ENCODE peak calls at places on chromosomes 5 and 9, in eight cellular contexts. Z, L, K, J, A, O, P and U are unnamed samples.

GRCh38 chr9:79684711-79685575 is 113.2 kb downstream of the TLE4 start:
- DNase-seq in K (peak), Z (peak), L (no peak), P (no peak), A (no peak), O (no peak), J (no peak), U (no peak)

GRCh38 chr5:42547146-42547545 is 123.9 kb downstream of the GHR start:
- DNase-seq in P (peak), Z (peak), L (no peak), J (no peak), O (no peak), A (no peak), K (peak), U (peak)

GRCh38 chr9:129497064-129497836 is 123.7 kb downstream of the C9orf50 start:
- DNase-seq in L (no peak), A (peak), P (peak), J (peak), Z (no peak), K (no peak), O (peak), U (no peak)

GRCh38 chr9:1458503-1458902 is 408.3 kb downstream of the DMRT2 start:
- DNase-seq in P (no peak), K (peak), O (peak), Z (peak), L (peak), J (no peak), A (no peak), U (peak)

GRCh38 chr9:70049236-70049635 is 5.6 kb downstream of the MAMDC2 start:
- DNase-seq in P (peak), O (no peak), J (no peak), K (peak), L (peak), Z (peak), A (no peak), U (peak)

GRCh38 chr5:90169078-90169477 is 240.5 kb downstream of the CETN3 start:
- DNase-seq in L (peak), O (no peak), J (peak), K (no peak), A (no peak), P (no peak), Z (no peak), U (no peak)

GRCh38 chr5:158406884-158407790 is 548.2 kb upstream of the CLINT1 start:
- DNase-seq in O (no peak), Z (peak), A (no peak), J (no peak), P (no peak), L (no peak), K (peak), U (peak)

GRCh38 chr5:83077662-83078261 is 415 bp downstream of the XRCC4 start:
- DNase-seq in K (no peak), O (no peak), Z (peak), P (no peak), J (no peak), A (no peak), L (no peak), U (peak)

GRCh38 chr9:126543490-126543889 is 70.2 kb upstream of the LMX1B start:
- DNase-seq in K (no peak), L (no peak), J (no peak), O (no peak), P (no peak), A (no peak), Z (no peak), U (no peak)